ENCODE peak calls at places on chromosome 1, in five cellular contexts. G is upper lobe of right lung, O is brain microvascular endothelial cell, C is ACHN, K is astrocyte of the spinal cord. B is an unnamed sample.

GRCh38 chr1:38039386-38039933 is 7.1 kb downstream of the POU3F1 start:
- DNase-seq in G (no peak), K (no peak), O (no peak), C (no peak), B (no peak)

GRCh38 chr1:235657269-235657668 is 7.7 kb upstream of the GNG4 start:
- DNase-seq in C (no peak), K (no peak), G (no peak), O (no peak), B (no peak)

GRCh38 chr1:212070720-212071302 is 35.3 kb downstream of the DTL start:
- DNase-seq in O (peak; percentile 35), K (peak; percentile 66), G (no peak), C (peak; percentile 64), B (peak; percentile 5)

GRCh38 chr1:25871704-25872494 is 3.6 kb downstream of the PAQR7 start:
- DNase-seq in G (peak; percentile 55), K (no peak), O (no peak), C (no peak), B (no peak)

GRCh38 chr1:30507391-30508174 is 215.8 kb downstream of the MATN1 start:
- DNase-seq in K (no peak), G (no peak), O (no peak), C (no peak), B (no peak)

GRCh38 chr1:233087001-233087881 is 136.8 kb downstream of the NTPCR start:
- DNase-seq in C (no peak), K (no peak), O (no peak), G (no peak), B (no peak)

GRCh38 chr1:2415801-2416208 is 3.4 kb upstream of the PEX10 start:
- DNase-seq in C (no peak), O (no peak), K (no peak), G (no peak), B (no peak)

GRCh38 chr1:181152892-181153633 is 64.6 kb downstream of the IER5 start:
- DNase-seq in O (peak; percentile 92), C (no peak), K (peak; percentile 75), G (peak; percentile 82), B (peak; percentile 76)

GRCh38 chr1:107687846-107688753 is 276.9 kb downstream of the VAV3 start:
- DNase-seq in O (no peak), K (peak; percentile 42), C (peak; percentile 63), G (no peak), B (no peak)

GRCh38 chr1:67818725-67819301 is 14.5 kb downstream of the GNG12 start:
- DNase-seq in G (no peak), O (no peak), C (no peak), K (no peak), B (no peak)

B was measured in HL-60.